ENCODE peak calls at places on chromosome 5, in four cellular contexts. I, R, N and H are unnamed samples.

GRCh38 chr5:172777381-172778222 is 6.6 kb upstream of the DUSP1 start:
- DNase-seq in I (peak), R (peak), N (peak), H (peak)

GRCh38 chr5:103271570-103272289 is 13.2 kb downstream of the MACIR start:
- DNase-seq in I (no peak), R (no peak), N (no peak), H (no peak)

GRCh38 chr5:24644757-24645156 is at the start of gene CDH10:
- DNase-seq in I (peak), R (no peak), N (no peak), H (peak)

GRCh38 chr5:142412581-142412980 is 87.8 kb upstream of the SPRY4 start:
- DNase-seq in I (no peak), R (no peak), N (no peak), H (no peak)

GRCh38 chr5:78522476-78523105 is 126.0 kb downstream of the LHFPL2 start:
- DNase-seq in I (no peak), R (no peak), N (no peak), H (no peak)

GRCh38 chr5:164651544-164651943 is 1146.1 kb downstream of the MAT2B start:
- DNase-seq in I (no peak), R (no peak), N (no peak), H (no peak)

GRCh38 chr5:78113689-78114088 is 180.8 kb downstream of the AP3B1 start:
- DNase-seq in I (no peak), R (no peak), N (no peak), H (no peak)

GRCh38 chr5:109911731-109912130 is 222.0 kb downstream of the MAN2A1 start:
- DNase-seq in I (no peak), R (peak), N (no peak), H (no peak)

GRCh38 chr5:35332551-35332950 is 102.3 kb upstream of the PRLR start:
- DNase-seq in I (no peak), R (no peak), N (no peak), H (no peak)

GRCh38 chr5:178077751-178078150 is 35.6 kb upstream of the N4BP3 start:
- DNase-seq in I (no peak), R (no peak), N (no peak), H (peak)

GRCh38 chr5:167294861-167295685 is 996.4 kb upstream of the WWC1 start:
- DNase-seq in I (peak), R (no peak), N (no peak), H (no peak)

GRCh38 chr5:56852228-56853000 is 37.1 kb downstream of the MAP3K1 start:
- DNase-seq in I (no peak), R (no peak), N (no peak), H (no peak)

GRCh38 chr5:133612021-133612860 is at the start of gene FSTL4:
- DNase-seq in I (peak), R (no peak), N (no peak), H (peak)